ENCODE peak calls at places on chromosome 17, in eight cellular contexts. O, C, G, A, D, E, I and N are unnamed samples.

GRCh38 chr17:75645889-75646625 is 12.8 kb downstream of the SMIM5 start:
- DNase-seq in G (no peak), O (peak), A (peak), E (peak), I (no peak), C (no peak), D (no peak), N (no peak)

GRCh38 chr17:18314059-18314730 is 599 bp downstream of the TOP3A start:
- DNase-seq in D (no peak), A (no peak), I (no peak), G (peak), O (no peak), C (peak), E (no peak), N (no peak)

GRCh38 chr17:58378895-58379824 is 27.2 kb upstream of the SUPT4H1 start:
- DNase-seq in A (no peak), O (no peak), E (no peak), G (no peak), I (no peak), C (no peak), D (no peak), N (no peak)

GRCh38 chr17:65181237-65182061 is 44.3 kb downstream of the RGS9 start:
- DNase-seq in A (no peak), E (no peak), G (no peak), I (no peak), C (no peak), D (no peak), O (no peak), N (no peak)

GRCh38 chr17:29215717-29216116 is 30.9 kb upstream of the CRYBA1 start:
- DNase-seq in O (no peak), I (no peak), A (no peak), E (no peak), D (no peak), G (no peak), C (no peak), N (no peak)

GRCh38 chr17:6894206-6894528 is 62.6 kb upstream of the TEKT1 start:
- DNase-seq in E (no peak), D (no peak), O (no peak), G (peak), I (peak), A (no peak), C (peak), N (no peak)

GRCh38 chr17:40480501-40481003 is 20.9 kb downstream of the TNS4 start:
- DNase-seq in A (no peak), E (peak), G (no peak), D (peak), C (peak), I (peak), O (no peak), N (no peak)

GRCh38 chr17:45098869-45099616 is 33.3 kb downstream of the PLCD3 start:
- DNase-seq in C (peak), O (peak), I (peak), E (peak), G (peak), D (peak), A (peak), N (peak)

GRCh38 chr17:15236281-15237105 is 28.6 kb downstream of the PMP22 start:
- DNase-seq in E (no peak), D (no peak), I (no peak), O (no peak), G (no peak), C (no peak), A (no peak), N (no peak)

GRCh38 chr17:65013613-65014391 is 42.7 kb downstream of the GNA13 start:
- DNase-seq in C (no peak), O (no peak), E (no peak), D (peak), A (no peak), I (peak), G (no peak), N (peak)

GRCh38 chr17:50064253-50064991 is 8.5 kb downstream of the ITGA3 start:
- DNase-seq in D (no peak), G (no peak), E (no peak), I (no peak), O (peak), A (no peak), C (no peak), N (peak)

GRCh38 chr17:1154704-1155103 is 25.1 kb downstream of the ABR start:
- DNase-seq in G (no peak), I (no peak), O (peak), E (no peak), C (no peak), A (no peak), D (no peak), N (no peak)

GRCh38 chr17:29579866-29580771 is 9.3 kb downstream of the GIT1 start:
- DNase-seq in I (peak), A (peak), D (peak), G (peak), E (peak), C (peak), O (peak), N (peak)

GRCh38 chr17:81008140-81008539 is 16.5 kb downstream of the CHMP6 start:
- DNase-seq in G (no peak), D (no peak), O (no peak), I (no peak), C (no peak), E (no peak), A (no peak), N (no peak)

GRCh38 chr17:67629963-67630320 is 87.8 kb upstream of the NOL11 start:
- DNase-seq in I (no peak), D (peak), A (no peak), E (no peak), O (no peak), G (peak), C (peak), N (peak)

GRCh38 chr17:76481091-76481655 is 13.8 kb downstream of the AANAT start:
- DNase-seq in A (no peak), I (no peak), D (no peak), O (peak), C (peak), E (no peak), G (no peak), N (no peak)

GRCh38 chr17:82931696-82932060 is 91.9 kb upstream of the ZNF750 start:
- DNase-seq in O (peak), G (no peak), D (no peak), I (no peak), C (no peak), A (no peak), E (no peak), N (peak)

GRCh38 chr17:16417896-16418683 is 2.7 kb downstream of the TRPV2 start:
- DNase-seq in E (no peak), C (no peak), I (no peak), D (no peak), G (peak), A (no peak), O (no peak), N (no peak)

GRCh38 chr17:17813725-17814095 is 23.1 kb downstream of the SREBF1 start:
- DNase-seq in G (no peak), O (no peak), C (no peak), I (no peak), A (no peak), E (no peak), D (no peak), N (no peak)

GRCh38 chr17:56808503-56808902 is 25.2 kb downstream of the C17orf67 start:
- DNase-seq in O (no peak), G (peak), I (no peak), C (no peak), D (no peak), E (peak), A (no peak), N (no peak)

GRCh38 chr17:29150191-29150590 is 30.0 kb downstream of the MYO18A start:
- DNase-seq in O (no peak), G (no peak), C (peak), E (no peak), D (no peak), I (no peak), A (no peak), N (no peak)

GRCh38 chr17:69516911-69517310 is 102.4 kb downstream of the MAP2K6 start:
- DNase-seq in D (no peak), O (no peak), C (no peak), I (no peak), E (no peak), G (no peak), A (no peak), N (no peak)

GRCh38 chr17:4772235-4772613 is 538 bp downstream of the TM4SF5 start:
- DNase-seq in O (no peak), C (no peak), G (peak), I (no peak), A (no peak), E (no peak), D (no peak), N (no peak)

GRCh38 chr17:75756451-75757085 is 8.4 kb downstream of the GALK1 start:
- DNase-seq in D (no peak), O (no peak), G (no peak), E (no peak), A (no peak), C (no peak), I (no peak), N (no peak)